ENCODE peak calls at places on chromosomes 11 and 22, in nine cellular contexts. One of them, this sample, is unnamed.

GRCh38 chr11:47225552-47226137 is 10.9 kb downstream of the DDB2 start:
- DNase-seq in OCI-LY7: no peak
- DNase-seq in sigmoid colon: no peak
- DNase-seq in right cardiac atrium: no peak
- DNase-seq in CD8-positive, alpha-beta T cell: no peak
- DNase-seq in transverse colon: no peak
- DNase-seq in AG04450: no peak
- DNase-seq in mammary epithelial cell: no peak
- DNase-seq in astrocyte: no peak
- DNase-seq in this sample: no peak

GRCh38 chr22:22855617-22856308 is 31.9 kb upstream of the IGLL5 start:
- DNase-seq in OCI-LY7: peak; percentile 82
- DNase-seq in astrocyte: no peak
- DNase-seq in right cardiac atrium: no peak
- DNase-seq in AG04450: no peak
- DNase-seq in sigmoid colon: no peak
- DNase-seq in CD8-positive, alpha-beta T cell: peak; percentile 32
- DNase-seq in mammary epithelial cell: no peak
- DNase-seq in transverse colon: peak; percentile 48
- DNase-seq in this sample: peak; percentile 3

GRCh38 chr11:62678770-62679696 is at the start of gene UBXN1:
- DNase-seq in mammary epithelial cell: peak; percentile 83
- DNase-seq in sigmoid colon: peak; percentile 96
- DNase-seq in astrocyte: peak; percentile 81
- DNase-seq in transverse colon: peak; percentile 92
- DNase-seq in AG04450: peak; percentile 66
- DNase-seq in OCI-LY7: peak; percentile 87
- DNase-seq in CD8-positive, alpha-beta T cell: peak; percentile 76
- DNase-seq in right cardiac atrium: peak; percentile 96
- DNase-seq in this sample: peak; percentile 79

GRCh38 chr11:122732342-122733300 is 77.1 kb downstream of the UBASH3B start:
- DNase-seq in CD8-positive, alpha-beta T cell: no peak
- DNase-seq in astrocyte: no peak
- DNase-seq in right cardiac atrium: no peak
- DNase-seq in transverse colon: no peak
- DNase-seq in AG04450: no peak
- DNase-seq in OCI-LY7: no peak
- DNase-seq in sigmoid colon: no peak
- DNase-seq in mammary epithelial cell: no peak
- DNase-seq in this sample: no peak

GRCh38 chr22:46068908-46069481 is 81.3 kb upstream of the PPARA start:
- DNase-seq in sigmoid colon: peak; percentile 71
- DNase-seq in OCI-LY7: peak; percentile 13
- DNase-seq in AG04450: no peak
- DNase-seq in CD8-positive, alpha-beta T cell: no peak
- DNase-seq in right cardiac atrium: no peak
- DNase-seq in mammary epithelial cell: peak; percentile 78
- DNase-seq in astrocyte: peak; percentile 84
- DNase-seq in transverse colon: peak; percentile 36
- DNase-seq in this sample: no peak

GRCh38 chr11:33934450-33934849 is 42.6 kb upstream of the LMO2 start:
- DNase-seq in sigmoid colon: no peak
- DNase-seq in OCI-LY7: no peak
- DNase-seq in astrocyte: no peak
- DNase-seq in transverse colon: no peak
- DNase-seq in CD8-positive, alpha-beta T cell: no peak
- DNase-seq in right cardiac atrium: no peak
- DNase-seq in mammary epithelial cell: no peak
- DNase-seq in AG04450: no peak
- DNase-seq in this sample: no peak

GRCh38 chr22:36546092-36546804 is 17.3 kb upstream of the EIF3D start:
- DNase-seq in CD8-positive, alpha-beta T cell: no peak
- DNase-seq in sigmoid colon: no peak
- DNase-seq in mammary epithelial cell: no peak
- DNase-seq in astrocyte: no peak
- DNase-seq in OCI-LY7: peak; percentile 67
- DNase-seq in right cardiac atrium: peak; percentile 32
- DNase-seq in AG04450: no peak
- DNase-seq in transverse colon: peak; percentile 25
- DNase-seq in this sample: peak; percentile 51

GRCh38 chr22:42892156-42892555 is 35.1 kb upstream of the ARFGAP3 start:
- DNase-seq in right cardiac atrium: no peak
- DNase-seq in CD8-positive, alpha-beta T cell: no peak
- DNase-seq in mammary epithelial cell: no peak
- DNase-seq in transverse colon: no peak
- DNase-seq in AG04450: no peak
- DNase-seq in OCI-LY7: no peak
- DNase-seq in sigmoid colon: no peak
- DNase-seq in astrocyte: no peak
- DNase-seq in this sample: no peak

GRCh38 chr22:46731246-46732040 is 6.6 kb downstream of the CERK start:
- DNase-seq in astrocyte: no peak
- DNase-seq in OCI-LY7: no peak
- DNase-seq in mammary epithelial cell: peak; percentile 47
- DNase-seq in sigmoid colon: no peak
- DNase-seq in AG04450: no peak
- DNase-seq in transverse colon: peak; percentile 79
- DNase-seq in CD8-positive, alpha-beta T cell: no peak
- DNase-seq in right cardiac atrium: no peak
- DNase-seq in this sample: peak; percentile 43

GRCh38 chr11:102026217-102026616 is 21.0 kb upstream of the CFAP300 start:
- DNase-seq in AG04450: no peak
- DNase-seq in right cardiac atrium: no peak
- DNase-seq in OCI-LY7: no peak
- DNase-seq in CD8-positive, alpha-beta T cell: no peak
- DNase-seq in sigmoid colon: no peak
- DNase-seq in mammary epithelial cell: no peak
- DNase-seq in astrocyte: no peak
- DNase-seq in transverse colon: no peak
- DNase-seq in this sample: no peak

GRCh38 chr11:75236062-75236461 is 4.5 kb upstream of the TPBGL start:
- DNase-seq in mammary epithelial cell: no peak
- DNase-seq in right cardiac atrium: no peak
- DNase-seq in CD8-positive, alpha-beta T cell: no peak
- DNase-seq in sigmoid colon: no peak
- DNase-seq in transverse colon: no peak
- DNase-seq in AG04450: no peak
- DNase-seq in OCI-LY7: no peak
- DNase-seq in astrocyte: no peak
- DNase-seq in this sample: no peak

GRCh38 chr11:66743271-66743968 is 14.4 kb upstream of the SPTBN2 start:
- DNase-seq in right cardiac atrium: no peak
- DNase-seq in astrocyte: no peak
- DNase-seq in AG04450: no peak
- DNase-seq in transverse colon: peak; percentile 87
- DNase-seq in CD8-positive, alpha-beta T cell: no peak
- DNase-seq in mammary epithelial cell: peak; percentile 93
- DNase-seq in OCI-LY7: no peak
- DNase-seq in sigmoid colon: no peak
- DNase-seq in this sample: peak; percentile 97

GRCh38 chr22:30946354-30946753 is 22.2 kb downstream of the MORC2 start:
- DNase-seq in CD8-positive, alpha-beta T cell: no peak
- DNase-seq in OCI-LY7: no peak
- DNase-seq in transverse colon: no peak
- DNase-seq in sigmoid colon: no peak
- DNase-seq in mammary epithelial cell: no peak
- DNase-seq in right cardiac atrium: no peak
- DNase-seq in astrocyte: no peak
- DNase-seq in AG04450: no peak
- DNase-seq in this sample: no peak
- H3K27ac ChIP-seq in CD8-positive, alpha-beta T cell: no peak overlapping the region
- H3K27ac ChIP-seq in OCI-LY7: no peak overlapping the region
- H3K27ac ChIP-seq in transverse colon: no peak overlapping the region
- H3K27ac ChIP-seq in sigmoid colon: peak overlapping the region; percentile 63
- H3K27ac ChIP-seq in mammary epithelial cell: peak overlapping the region; percentile 78
- H3K27ac ChIP-seq in right cardiac atrium: peak overlapping the region; percentile 37
- H3K27ac ChIP-seq in astrocyte: no peak overlapping the region
- H3K27ac ChIP-seq in AG04450: no peak overlapping the region
- H3K27ac ChIP-seq in this sample: peak overlapping the region; percentile 51

GRCh38 chr11:115251126-115251525 is 253.1 kb downstream of the CADM1 start:
- DNase-seq in astrocyte: no peak
- DNase-seq in right cardiac atrium: no peak
- DNase-seq in OCI-LY7: no peak
- DNase-seq in AG04450: no peak
- DNase-seq in mammary epithelial cell: no peak
- DNase-seq in transverse colon: no peak
- DNase-seq in CD8-positive, alpha-beta T cell: no peak
- DNase-seq in sigmoid colon: no peak
- DNase-seq in this sample: no peak

GRCh38 chr11:115249179-115249578 is 255.0 kb downstream of the CADM1 start:
- DNase-seq in AG04450: no peak
- DNase-seq in sigmoid colon: no peak
- DNase-seq in mammary epithelial cell: no peak
- DNase-seq in astrocyte: no peak
- DNase-seq in transverse colon: no peak
- DNase-seq in right cardiac atrium: no peak
- DNase-seq in CD8-positive, alpha-beta T cell: no peak
- DNase-seq in OCI-LY7: no peak
- DNase-seq in this sample: no peak

GRCh38 chr11:115247404-115247803 is 256.8 kb downstream of the CADM1 start:
- DNase-seq in AG04450: no peak
- DNase-seq in transverse colon: no peak
- DNase-seq in CD8-positive, alpha-beta T cell: no peak
- DNase-seq in OCI-LY7: no peak
- DNase-seq in sigmoid colon: no peak
- DNase-seq in mammary epithelial cell: no peak
- DNase-seq in right cardiac atrium: no peak
- DNase-seq in astrocyte: peak; percentile 97
- DNase-seq in this sample: no peak

GRCh38 chr11:115244758-115245157 is 259.5 kb downstream of the CADM1 start:
- DNase-seq in CD8-positive, alpha-beta T cell: no peak
- DNase-seq in transverse colon: no peak
- DNase-seq in mammary epithelial cell: no peak
- DNase-seq in sigmoid colon: no peak
- DNase-seq in right cardiac atrium: no peak
- DNase-seq in AG04450: no peak
- DNase-seq in astrocyte: peak; percentile 50
- DNase-seq in OCI-LY7: no peak
- DNase-seq in this sample: no peak

DNA sequence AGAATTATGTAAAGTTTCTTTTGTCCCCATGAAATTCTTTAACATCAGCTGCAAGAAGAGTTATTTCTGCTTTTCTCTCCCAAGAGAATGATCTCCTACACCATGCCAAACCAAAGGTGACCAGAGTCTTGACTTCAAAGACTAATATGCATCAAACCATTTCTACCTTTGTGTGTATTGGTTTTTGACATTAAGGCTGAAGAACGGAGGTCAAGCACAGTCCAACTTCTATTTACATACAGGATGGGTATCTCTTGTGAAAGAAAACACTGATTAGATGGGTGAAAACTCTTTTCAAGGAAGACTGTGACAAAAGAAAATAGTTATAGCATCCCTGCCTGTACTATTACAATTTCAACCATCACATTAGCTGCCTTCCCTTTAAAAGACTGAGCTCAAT is 256.3 kb downstream of the CADM1 start:
- DNase-seq in astrocyte: no peak
- DNase-seq in AG04450: no peak
- DNase-seq in right cardiac atrium: no peak
- DNase-seq in mammary epithelial cell: no peak
- DNase-seq in sigmoid colon: no peak
- DNase-seq in CD8-positive, alpha-beta T cell: no peak
- DNase-seq in transverse colon: no peak
- DNase-seq in OCI-LY7: no peak
- DNase-seq in this sample: no peak
- H3K27ac ChIP-seq in astrocyte: no peak overlapping the region
- H3K27ac ChIP-seq in AG04450: no peak overlapping the region
- H3K27ac ChIP-seq in right cardiac atrium: no peak overlapping the region
- H3K27ac ChIP-seq in mammary epithelial cell: no peak overlapping the region
- H3K27ac ChIP-seq in sigmoid colon: no peak overlapping the region
- H3K27ac ChIP-seq in CD8-positive, alpha-beta T cell: no peak overlapping the region
- H3K27ac ChIP-seq in transverse colon: no peak overlapping the region
- H3K27ac ChIP-seq in OCI-LY7: no peak overlapping the region
- H3K27ac ChIP-seq in this sample: no peak overlapping the region

DNA sequence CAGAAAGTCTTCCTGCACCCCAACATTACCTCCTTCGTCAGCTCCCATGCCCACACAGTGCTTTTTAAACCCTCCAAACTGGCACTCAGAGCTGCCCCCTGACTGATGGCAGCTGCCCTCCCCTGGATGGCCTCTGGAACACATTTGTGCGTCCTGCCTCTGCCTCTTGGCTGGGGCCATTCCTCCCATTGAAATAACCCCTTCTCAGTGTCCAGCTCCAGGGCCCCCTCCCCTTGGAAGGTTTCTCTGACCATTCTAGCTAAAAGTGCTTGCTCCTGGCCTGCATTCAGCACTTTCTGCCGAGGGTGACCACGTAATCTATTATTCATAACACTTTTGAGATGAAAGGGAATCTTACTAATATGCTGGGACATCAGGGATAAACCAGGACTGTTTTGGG is 130.0 kb downstream of the PARVA start:
- DNase-seq in OCI-LY7: no peak
- DNase-seq in sigmoid colon: no peak
- DNase-seq in astrocyte: no peak
- DNase-seq in AG04450: no peak
- DNase-seq in mammary epithelial cell: no peak
- DNase-seq in CD8-positive, alpha-beta T cell: no peak
- DNase-seq in right cardiac atrium: no peak
- DNase-seq in transverse colon: no peak
- DNase-seq in this sample: no peak
- H3K27ac ChIP-seq in OCI-LY7: no peak overlapping the region
- H3K27ac ChIP-seq in sigmoid colon: peak overlapping the region; percentile 66
- H3K27ac ChIP-seq in astrocyte: no peak overlapping the region
- H3K27ac ChIP-seq in AG04450: peak overlapping the region; percentile 4
- H3K27ac ChIP-seq in mammary epithelial cell: no peak overlapping the region
- H3K27ac ChIP-seq in CD8-positive, alpha-beta T cell: no peak overlapping the region
- H3K27ac ChIP-seq in right cardiac atrium: no peak overlapping the region
- H3K27ac ChIP-seq in transverse colon: peak overlapping the region; percentile 62
- H3K27ac ChIP-seq in this sample: no peak overlapping the region

GRCh38 chr11:444397-445144 is 2.8 kb upstream of the ANO9 start:
- DNase-seq in OCI-LY7: no peak
- DNase-seq in astrocyte: peak; percentile 18
- DNase-seq in mammary epithelial cell: peak; percentile 24
- DNase-seq in AG04450: no peak
- DNase-seq in sigmoid colon: no peak
- DNase-seq in right cardiac atrium: peak; percentile 48
- DNase-seq in CD8-positive, alpha-beta T cell: no peak
- DNase-seq in transverse colon: peak; percentile 84
- DNase-seq in this sample: no peak

GRCh38 chr11:446886-447285 is 3.2 kb upstream of the PTDSS2 start:
- DNase-seq in mammary epithelial cell: peak; percentile 60
- DNase-seq in AG04450: no peak
- DNase-seq in CD8-positive, alpha-beta T cell: no peak
- DNase-seq in OCI-LY7: peak; percentile 24
- DNase-seq in right cardiac atrium: peak; percentile 14
- DNase-seq in astrocyte: no peak
- DNase-seq in transverse colon: peak; percentile 55
- DNase-seq in sigmoid colon: no peak
- DNase-seq in this sample: peak; percentile 54

GRCh38 chr11:443542-444199 is 1.9 kb upstream of the ANO9 start:
- DNase-seq in mammary epithelial cell: no peak
- DNase-seq in CD8-positive, alpha-beta T cell: no peak
- DNase-seq in OCI-LY7: no peak
- DNase-seq in transverse colon: no peak
- DNase-seq in astrocyte: no peak
- DNase-seq in right cardiac atrium: peak; percentile 10
- DNase-seq in AG04450: no peak
- DNase-seq in sigmoid colon: no peak
- DNase-seq in this sample: no peak

GRCh38 chr11:447923-448731 is 2.0 kb upstream of the PTDSS2 start:
- DNase-seq in AG04450: peak; percentile 66
- DNase-seq in mammary epithelial cell: peak; percentile 81
- DNase-seq in OCI-LY7: peak; percentile 96
- DNase-seq in transverse colon: peak; percentile 97
- DNase-seq in CD8-positive, alpha-beta T cell: peak; percentile 94
- DNase-seq in right cardiac atrium: peak; percentile 97
- DNase-seq in astrocyte: peak; percentile 64
- DNase-seq in sigmoid colon: peak; percentile 97
- DNase-seq in this sample: peak; percentile 91

GRCh38 chr11:445765-446588 is 4.1 kb upstream of the PTDSS2 start:
- DNase-seq in sigmoid colon: no peak
- DNase-seq in CD8-positive, alpha-beta T cell: no peak
- DNase-seq in right cardiac atrium: peak; percentile 16
- DNase-seq in AG04450: no peak
- DNase-seq in transverse colon: peak; percentile 77
- DNase-seq in mammary epithelial cell: no peak
- DNase-seq in OCI-LY7: no peak
- DNase-seq in astrocyte: no peak
- DNase-seq in this sample: no peak
- H3K27ac ChIP-seq in sigmoid colon: no peak overlapping the region
- H3K27ac ChIP-seq in CD8-positive, alpha-beta T cell: no peak overlapping the region
- H3K27ac ChIP-seq in right cardiac atrium: no peak overlapping the region
- H3K27ac ChIP-seq in AG04450: no peak overlapping the region
- H3K27ac ChIP-seq in transverse colon: peak overlapping the region; percentile 96
- H3K27ac ChIP-seq in mammary epithelial cell: no peak overlapping the region
- H3K27ac ChIP-seq in OCI-LY7: no peak overlapping the region
- H3K27ac ChIP-seq in astrocyte: no peak overlapping the region
- H3K27ac ChIP-seq in this sample: peak overlapping the region; percentile 92

This sample was measured in RWPE1.